ENCODE peak calls at places on chromosomes 2 and 18, in six cellular contexts. R is sigmoid colon; O is lower lobe of right lung; Q is retinal pigment epithelial cell; L is brain microvascular endothelial cell; C is CD8-positive, alpha-beta T cell. A is an unnamed sample.

GRCh38 chr2:136376798-136377211 is 258.9 kb upstream of the CXCR4 start:
- DNase-seq in R (no peak), O (no peak), L (no peak), C (no peak), Q (no peak), A (no peak)

GRCh38 chr18:3879114-3879835 is 429.3 kb downstream of the TGIF1 start:
- DNase-seq in C (no peak), R (no peak), L (no peak), Q (no peak), O (no peak), A (no peak)

GRCh38 chr2:59034791-59035190 is 793.7 kb upstream of the FANCL start:
- DNase-seq in Q (no peak), L (peak), O (no peak), C (no peak), R (peak), A (no peak)

GRCh38 chr2:2324565-2325101 is 6.4 kb downstream of the MYT1L start:
- DNase-seq in C (no peak), O (no peak), R (no peak), L (no peak), Q (no peak), A (no peak)

GRCh38 chr2:150101947-150102346 is 385.5 kb downstream of the RND3 start:
- DNase-seq in R (no peak), C (no peak), L (no peak), Q (no peak), O (no peak), A (no peak)

GRCh38 chr2:121058852-121059558 is 226.0 kb downstream of the TFCP2L1 start:
- DNase-seq in C (no peak), R (no peak), L (no peak), O (no peak), Q (no peak), A (no peak)

GRCh38 chr2:236824836-236825235 is 255.2 kb downstream of the ACKR3 start:
- DNase-seq in Q (no peak), C (no peak), R (no peak), O (peak), L (no peak), A (no peak)

GRCh38 chr2:204849887-204850286 is 304.6 kb downstream of the PARD3B start:
- DNase-seq in C (no peak), Q (no peak), O (no peak), L (no peak), R (no peak), A (no peak)

GRCh38 chr18:5066380-5066977 is 130.6 kb downstream of the AKAIN1 start:
- DNase-seq in L (no peak), C (no peak), R (no peak), Q (no peak), O (no peak), A (no peak)

GRCh38 chr2:225002656-225003045 is 39.6 kb downstream of the DOCK10 start:
- DNase-seq in O (no peak), R (no peak), C (no peak), Q (no peak), L (no peak), A (peak)

GRCh38 chr2:3523551-3524041 is 4.3 kb upstream of the ADI1 start:
- DNase-seq in R (no peak), Q (no peak), L (no peak), C (no peak), O (no peak), A (no peak)

GRCh38 chr2:95307036-95307435 is 9.9 kb downstream of the KCNIP3 start:
- DNase-seq in L (no peak), C (no peak), O (no peak), R (no peak), Q (no peak), A (no peak)

GRCh38 chr2:62071760-62072680 is 123.9 kb upstream of the B3GNT2 start:
- DNase-seq in Q (no peak), O (no peak), R (no peak), L (no peak), C (no peak), A (no peak)

GRCh38 chr2:61177727-61178549 is 15.9 kb downstream of the C2orf74 start:
- DNase-seq in L (no peak), R (no peak), C (peak), O (peak), Q (no peak), A (no peak)

GRCh38 chr2:70515938-70516337 is 37.7 kb downstream of the TGFA start:
- DNase-seq in L (no peak), C (no peak), O (peak), Q (no peak), R (no peak), A (no peak)

GRCh38 chr2:178397002-178397605 is 53.9 kb downstream of the PRKRA start:
- DNase-seq in L (peak), Q (no peak), C (no peak), R (no peak), O (no peak), A (no peak)

GRCh38 chr18:74476154-74476553 is 19.0 kb upstream of the DIPK1C start:
- DNase-seq in C (no peak), L (peak), Q (no peak), R (no peak), O (no peak), A (no peak)

GRCh38 chr18:48946329-48946835 is 4.4 kb downstream of the SMAD7 start:
- DNase-seq in L (no peak), R (no peak), O (no peak), Q (no peak), C (no peak), A (peak)
- H3K4me3 ChIP-seq in L (peak), R (peak), O (peak), Q (peak), C (no peak), A (peak)

GRCh38 chr18:9474103-9474982 is 970 bp upstream of the RALBP1 start:
- DNase-seq in L (peak), C (no peak), R (peak), Q (peak), O (no peak), A (no peak)

GRCh38 chr18:9475643-9476580 is 599 bp downstream of the RALBP1 start:
- DNase-seq in O (no peak), C (peak), Q (no peak), R (no peak), L (peak), A (peak)

GRCh38 chr18:9477509-9477908 is 2.2 kb downstream of the RALBP1 start:
- DNase-seq in O (no peak), R (no peak), L (no peak), C (no peak), Q (no peak), A (no peak)

GRCh38 chr18:9478545-9478944 is 3.2 kb downstream of the RALBP1 start:
- DNase-seq in C (no peak), O (no peak), L (no peak), R (no peak), Q (no peak), A (no peak)

GRCh38 chr18:9474983-9475642 is at the start of gene RALBP1:
- DNase-seq in O (peak), R (peak), Q (peak), L (peak), C (peak), A (peak)
- TF ChIP-seq CTCF in O (peak), R (no peak), Q (no peak), L (peak), C (no peak), A (peak)

DNA sequence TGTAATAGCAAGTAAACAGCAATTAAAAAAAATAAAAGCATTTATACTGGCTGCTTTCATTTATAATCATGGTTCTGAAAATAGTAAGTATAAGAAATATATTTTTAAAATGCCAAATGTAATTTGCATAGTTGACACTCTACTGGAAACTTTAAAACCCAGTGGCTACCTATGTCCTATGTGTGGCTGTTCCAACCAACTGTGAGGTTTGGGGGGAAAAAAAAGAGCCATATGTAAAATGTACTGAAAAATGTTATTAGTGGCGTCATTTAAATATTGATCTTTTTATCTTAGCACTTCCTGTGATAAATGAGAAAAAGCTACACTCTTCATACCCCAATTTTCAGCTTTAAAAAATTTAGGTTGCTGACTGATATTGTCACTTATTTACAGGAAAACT is 270.7 kb downstream of the TCF4 start:
- DNase-seq in C (no peak), O (no peak), L (no peak), R (no peak), Q (no peak), A (no peak)
- H3K4me3 ChIP-seq in C (no peak), O (peak), L (no peak), R (peak), Q (no peak), A (no peak)

GRCh38 chr18:70468861-70469570 is 180.2 kb downstream of the SOCS6 start:
- DNase-seq in C (no peak), O (no peak), Q (no peak), R (no peak), L (no peak), A (no peak)

GRCh38 chr18:70461323-70462077 is 172.7 kb downstream of the SOCS6 start:
- DNase-seq in R (no peak), Q (no peak), O (no peak), L (no peak), C (no peak), A (no peak)

GRCh38 chr18:70462078-70462439 is 173.2 kb downstream of the SOCS6 start:
- DNase-seq in R (no peak), O (no peak), Q (no peak), L (no peak), C (no peak), A (no peak)

GRCh38 chr18:70463085-70463484 is 174.2 kb downstream of the SOCS6 start:
- DNase-seq in C (no peak), R (no peak), O (no peak), Q (no peak), L (no peak), A (no peak)

GRCh38 chr18:70464343-70465114 is 175.7 kb downstream of the SOCS6 start:
- DNase-seq in Q (peak), O (peak), C (peak), R (peak), L (peak), A (peak)
- TF ChIP-seq CTCF in Q (peak), O (no peak), C (no peak), R (no peak), L (peak), A (peak)

GRCh38 chr2:190677255-190677654 is 28.4 kb downstream of the NAB1 start:
- DNase-seq in Q (no peak), L (no peak), C (no peak), O (no peak), R (no peak), A (no peak)

GRCh38 chr2:190678444-190679162 is 29.7 kb downstream of the NAB1 start:
- DNase-seq in R (no peak), C (no peak), Q (no peak), O (no peak), L (peak), A (no peak)

GRCh38 chr2:190682168-190682567 is 33.3 kb downstream of the NAB1 start:
- DNase-seq in L (peak), Q (no peak), C (no peak), O (no peak), R (no peak), A (no peak)

GRCh38 chr2:190679813-190680591 is 31.1 kb downstream of the NAB1 start:
- DNase-seq in L (peak), O (peak), R (no peak), Q (peak), C (peak), A (no peak)

GRCh38 chr2:190679391-190679790 is 30.5 kb downstream of the NAB1 start:
- DNase-seq in O (no peak), Q (no peak), L (no peak), R (no peak), C (no peak), A (no peak)
- H3K4me3 ChIP-seq in O (no peak), Q (no peak), L (no peak), R (no peak), C (no peak), A (no peak)

DNA sequence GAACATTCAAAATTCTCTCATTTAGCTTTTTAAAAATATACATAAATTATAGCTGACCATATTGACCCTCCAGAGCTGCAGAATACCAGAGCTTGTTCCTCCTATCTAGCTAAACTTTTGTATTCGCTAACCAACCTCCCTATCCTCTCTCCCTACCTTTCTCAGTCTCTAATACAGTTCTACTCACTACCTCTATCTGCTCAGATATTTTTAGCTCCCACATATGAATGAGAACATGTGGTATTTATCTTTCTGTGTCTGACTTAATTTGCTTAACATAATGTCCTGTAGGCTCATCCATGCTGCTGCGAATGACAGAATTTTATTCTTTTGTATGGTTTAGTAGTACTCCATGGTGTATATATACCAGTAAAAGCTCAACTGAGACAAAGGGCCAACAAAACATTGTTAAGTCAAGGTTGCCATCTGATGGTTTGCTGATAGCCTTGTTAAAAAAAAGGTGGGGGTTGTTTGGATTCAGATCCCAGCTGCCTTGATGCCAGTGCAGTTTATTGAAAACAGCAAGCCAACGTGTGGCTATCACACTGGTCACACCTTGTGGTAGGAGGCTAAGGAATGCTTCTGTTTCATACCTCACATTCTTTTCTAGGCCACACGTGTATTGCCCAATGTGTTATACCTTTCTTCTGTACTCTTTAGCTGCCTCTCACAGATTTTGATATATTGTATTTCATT is 101.5 kb downstream of the VWA3B start:
- DNase-seq in R (no peak), L (no peak), O (no peak), C (no peak), Q (peak), A (no peak)
- TF ChIP-seq CTCF in R (no peak), L (no peak), O (no peak), C (no peak), Q (no peak), A (peak)

GRCh38 chr2:127217470-127218325 is 2.4 kb downstream of the CYP27C1 start:
- DNase-seq in Q (no peak), O (no peak), C (no peak), L (no peak), R (no peak), A (no peak)

GRCh38 chr2:127220807-127221527 is 868 bp upstream of the CYP27C1 start:
- DNase-seq in C (no peak), O (no peak), R (no peak), Q (no peak), L (no peak), A (no peak)

GRCh38 chr2:127220102-127220806 is at the start of gene CYP27C1:
- DNase-seq in O (no peak), C (no peak), Q (no peak), L (no peak), R (no peak), A (no peak)

GRCh38 chr2:127219716-127220090 is 396 bp downstream of the CYP27C1 start:
- DNase-seq in C (no peak), Q (no peak), L (no peak), R (peak), O (no peak), A (no peak)

GRCh38 chr2:127218843-127219715 is 1.0 kb downstream of the CYP27C1 start:
- DNase-seq in R (no peak), C (no peak), Q (no peak), L (no peak), O (no peak), A (no peak)
- H3K4me3 ChIP-seq in R (peak), C (no peak), Q (peak), L (peak), O (peak), A (peak)